ENCODE peak calls at places on chromosome 14, in five cellular contexts. B, T, S, Q and O are unnamed samples.

GRCh38 chr14:35193161-35193560 is 70.8 kb downstream of the PRORP start:
- DNase-seq in T (no peak), S (no peak), B (no peak), Q (no peak), O (no peak)

GRCh38 chr14:93788557-93789365 is 476 bp upstream of the PRIMA1 start:
- DNase-seq in B (no peak), Q (no peak), T (peak; percentile 47), S (peak; percentile 80), O (peak; percentile 74)

GRCh38 chr14:68598621-68599447 is 194.0 kb downstream of the ZFP36L1 start:
- DNase-seq in T (peak; percentile 71), B (peak; percentile 96), S (no peak), Q (peak; percentile 83), O (peak; percentile 87)

GRCh38 chr14:68219407-68219806 is 399.8 kb downstream of the RAD51B start:
- DNase-seq in B (no peak), S (peak; percentile 15), T (no peak), Q (no peak), O (no peak)

GRCh38 chr14:66206554-66206953 is 279.6 kb upstream of the CCDC196 start:
- DNase-seq in T (no peak), B (no peak), Q (no peak), S (no peak), O (no peak)

GRCh38 chr14:104868811-104869572 is 3.9 kb downstream of the CEP170B start:
- DNase-seq in B (no peak), S (no peak), Q (no peak), T (peak; percentile 12), O (no peak)

GRCh38 chr14:75879031-75879430 is 102.8 kb downstream of the TGFB3 start:
- DNase-seq in B (peak; percentile 96), S (no peak), T (no peak), Q (no peak), O (no peak)

GRCh38 chr14:69606258-69606657 is 5.1 kb upstream of the SUSD6 start:
- DNase-seq in S (peak; percentile 71), B (no peak), Q (peak; percentile 75), T (no peak), O (no peak)

GRCh38 chr14:29529418-29529817 is 398.2 kb downstream of the PRKD1 start:
- DNase-seq in Q (no peak), S (peak; percentile 37), T (no peak), B (no peak), O (no peak)

GRCh38 chr14:95796846-95797245 is 79.8 kb upstream of the TUNAR start:
- DNase-seq in B (no peak), Q (no peak), T (no peak), S (no peak), O (no peak)

GRCh38 chr14:30266290-30266689 is 292.7 kb upstream of the G2E3 start:
- DNase-seq in Q (no peak), T (no peak), S (no peak), B (no peak), O (no peak)

GRCh38 chr14:39229222-39229543 is 4.5 kb upstream of the MIA2 start:
- DNase-seq in T (no peak), Q (no peak), B (no peak), S (no peak), O (no peak)

GRCh38 chr14:73944432-73945158 is 5.3 kb downstream of the FAM161B start:
- DNase-seq in S (no peak), T (no peak), B (no peak), Q (no peak), O (no peak)

GRCh38 chr14:68710776-68711175 is 82.1 kb downstream of the ZFP36L1 start:
- DNase-seq in S (no peak), Q (no peak), B (no peak), T (no peak), O (peak; percentile 8)

GRCh38 chr14:100586520-100587247 is 533 bp downstream of the BEGAIN start:
- DNase-seq in S (no peak), Q (peak; percentile 45), B (no peak), T (peak; percentile 14), O (no peak)

GRCh38 chr14:32754209-32754608 is 184.5 kb upstream of the NPAS3 start:
- DNase-seq in S (no peak), B (no peak), T (no peak), Q (no peak), O (no peak)

DNA sequence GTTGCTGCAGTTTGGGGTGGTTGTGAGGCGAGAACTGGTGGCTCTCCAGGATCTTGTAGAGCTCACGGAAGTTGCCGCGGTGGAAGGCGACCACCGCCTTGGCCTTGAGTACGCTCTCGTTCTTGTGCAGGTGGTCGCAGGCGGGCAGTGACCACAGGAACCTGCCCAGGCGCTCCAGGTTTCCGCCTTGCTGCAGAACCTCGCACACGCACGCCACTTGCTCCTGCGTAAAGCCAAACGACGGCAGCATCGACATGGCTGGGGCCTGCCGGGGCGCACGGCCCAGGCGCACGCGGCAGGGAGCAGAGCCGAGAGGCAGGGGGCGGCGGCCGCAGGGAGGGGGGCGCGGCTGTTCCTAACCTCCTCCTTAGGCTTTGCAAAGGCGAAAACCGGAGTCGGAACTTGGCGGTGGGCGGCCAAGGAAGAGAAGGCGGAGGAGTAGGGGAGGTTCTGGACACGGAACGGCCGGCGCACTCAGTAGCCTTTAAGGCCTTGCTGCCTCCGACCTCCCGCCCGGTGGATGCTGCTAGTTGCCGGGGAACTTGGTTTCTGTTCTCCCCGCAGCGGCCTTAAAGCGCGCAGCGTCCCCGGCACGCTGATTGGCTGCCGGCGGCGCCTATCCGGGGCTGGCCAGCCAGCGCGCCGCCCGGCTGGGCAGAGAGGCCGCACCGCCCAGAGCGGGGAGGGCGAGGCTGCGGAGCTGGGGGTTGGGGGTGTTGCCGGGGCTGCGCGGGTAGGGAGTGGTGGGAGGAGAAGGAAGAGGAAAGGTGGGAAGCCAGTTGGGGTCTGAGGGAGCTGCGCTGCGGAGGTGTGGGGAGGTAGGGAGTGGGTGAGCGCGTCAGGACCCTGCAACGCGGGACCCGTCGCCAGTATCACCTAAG is at the start of gene SIX1:
- DNase-seq in S (peak; percentile 96), B (peak; percentile 82), Q (peak; percentile 76), T (peak; percentile 38), O (peak; percentile 54)
- H3K4me3 ChIP-seq in S (peak within 1 kb of the TSS; percentile 43), B (peak within 1 kb of the TSS; percentile 88), Q (peak within 1 kb of the TSS; percentile 54), T (peak within 1 kb of the TSS; percentile 68), O (no peak within 1 kb of the TSS)

GRCh38 chr14:101761881-101762529 is 496 bp downstream of the PPP2R5C start:
- DNase-seq in Q (peak; percentile 71), T (peak; percentile 39), S (peak; percentile 39), B (peak; percentile 32), O (peak; percentile 37)
- H3K27ac ChIP-seq in Q (peak overlapping the region; percentile 83), T (peak overlapping the region; percentile 83), S (no peak overlapping the region), B (no peak overlapping the region), O (peak overlapping the region; percentile 85)

GRCh38 chr14:89521988-89522387 is 105.0 kb upstream of the FOXN3 start:
- DNase-seq in B (no peak), Q (no peak), T (no peak), S (no peak), O (no peak)
- TF ChIP-seq CTCF in B (no peak), Q (no peak), T (no peak), S (no peak), O (no peak)

GRCh38 chr14:24119691-24120090 is 4.9 kb upstream of the NRL start:
- DNase-seq in T (no peak), S (no peak), Q (no peak), B (no peak), O (no peak)

GRCh38 chr14:24116111-24116809 is 1.5 kb upstream of the NRL start:
- DNase-seq in Q (no peak), T (no peak), B (no peak), S (no peak), O (no peak)

GRCh38 chr14:24115451-24116110 is 832 bp upstream of the NRL start:
- DNase-seq in Q (no peak), B (no peak), S (no peak), T (no peak), O (no peak)

GRCh38 chr14:24114536-24115450 is at the start of the genes DCAF11 and NRL:
- DNase-seq in S (peak; percentile 99), Q (peak; percentile 98), T (peak; percentile 98), B (peak; percentile 97), O (peak; percentile 98)

DNA sequence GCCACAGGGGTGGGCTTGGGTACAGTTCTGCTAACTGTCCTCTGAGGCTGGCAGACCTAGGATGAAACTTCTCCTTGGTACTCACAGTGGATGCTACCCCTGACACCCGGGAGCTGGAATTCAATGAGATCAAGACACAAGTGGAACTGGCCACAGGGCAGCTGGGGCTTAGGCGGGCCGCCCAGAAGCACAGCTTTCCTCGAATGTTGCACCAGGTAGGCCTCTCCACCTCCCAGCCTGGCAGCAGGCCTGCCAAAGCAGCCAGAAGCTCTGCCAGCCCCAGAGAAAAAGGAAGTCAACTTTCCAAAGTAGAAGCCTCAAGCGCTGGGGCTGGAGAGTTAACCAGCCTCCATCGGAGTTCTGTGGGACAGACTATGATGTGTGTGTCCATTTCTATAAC is 2.4 kb upstream of the NRL start:
- DNase-seq in Q (no peak), B (no peak), T (no peak), S (no peak), O (no peak)
- H3K4me3 ChIP-seq in Q (no peak overlapping the region), B (no peak overlapping the region), T (no peak overlapping the region), S (no peak overlapping the region), O (no peak overlapping the region)